ENCODE peak calls at places on chromosomes 5 and 9, in eight cellular contexts. J is left kidney, R is amniotic epithelial cell, L is ELR, C is neural crest cell, S is KG1, Q is mammary epithelial cell, B is memory B cell. W is an unnamed sample.

GRCh38 chr9:77977210-77977611 is 54.4 kb downstream of the GNAQ start:
- DNase-seq in R (peak; percentile 75), S (no peak), C (peak; percentile 31), B (peak; percentile 11), Q (peak; percentile 84), J (peak; percentile 75), L (peak; percentile 80), W (peak; percentile 35)

GRCh38 chr9:134182554-134183219 is 18.3 kb upstream of the RNU6ATAC start:
- DNase-seq in C (no peak), L (no peak), J (no peak), S (no peak), B (no peak), R (no peak), Q (peak; percentile 19), W (no peak)

GRCh38 chr5:139638090-139638735 is 9.9 kb upstream of the CXXC5 start:
- DNase-seq in Q (no peak), C (no peak), R (peak; percentile 60), J (peak; percentile 83), S (no peak), L (peak; percentile 67), B (peak; percentile 59), W (no peak)

GRCh38 chr9:4365055-4365454 is 65.2 kb upstream of the GLIS3 start:
- DNase-seq in J (no peak), B (no peak), L (no peak), S (no peak), R (no peak), Q (no peak), C (no peak), W (no peak)

GRCh38 chr5:132301341-132302274 is 7.4 kb downstream of the SLC22A4 start:
- DNase-seq in L (no peak), B (no peak), S (no peak), C (no peak), R (no peak), J (no peak), Q (no peak), W (no peak)

GRCh38 chr9:122463828-122464632 is 13.7 kb downstream of the OR1J1 start:
- DNase-seq in Q (peak; percentile 37), R (no peak), B (no peak), L (peak; percentile 28), C (no peak), S (no peak), J (peak; percentile 7), W (no peak)

GRCh38 chr5:96844476-96844990 is 31.8 kb upstream of the ERAP2 start:
- DNase-seq in C (no peak), B (no peak), Q (peak; percentile 70), J (no peak), L (peak; percentile 35), S (no peak), R (no peak), W (no peak)

GRCh38 chr5:39331993-39332392 is 32.3 kb downstream of the C9 start:
- DNase-seq in B (no peak), C (no peak), Q (no peak), R (no peak), J (no peak), L (no peak), S (no peak), W (no peak)

GRCh38 chr5:66039701-66040100 is 104.4 kb upstream of the SREK1 start:
- DNase-seq in R (no peak), J (no peak), C (no peak), Q (no peak), L (no peak), S (no peak), B (no peak), W (no peak)

GRCh38 chr9:82031538-82032280 is 43.1 kb downstream of the SPATA31D1 start:
- DNase-seq in C (no peak), B (no peak), L (peak; percentile 26), R (peak; percentile 91), Q (peak; percentile 79), S (no peak), J (peak; percentile 22), W (no peak)

GRCh38 chr9:706606-707451 is 134.7 kb upstream of the DMRT1 start:
- DNase-seq in Q (peak; percentile 83), R (peak; percentile 73), J (peak; percentile 89), L (peak; percentile 69), S (peak; percentile 24), C (peak; percentile 34), B (no peak), W (no peak)